ENCODE peak calls at places on chromosomes 2 and 18, in six cellular contexts. F is stomach; Q is NAMALWA; L is progenitor cell of endocrine pancreas; V is stimulated activated naive B cell treated with anti-CD40 and anti-IgM and Interleukin-4, amounts not matched to agents 10 μg/mL and 1 μg/mL and 100 μg/mL, for 72 hours; H is effector memory CD4-positive, alpha-beta T cell. S is an unnamed sample.

GRCh38 chr18:57466307-57466706 is 31.1 kb downstream of the ONECUT2 start:
- DNase-seq in H (no peak), L (no peak), F (peak), Q (no peak), V (no peak), S (no peak)

GRCh38 chr2:241469746-241470145 is 38.6 kb downstream of the STK25 start:
- DNase-seq in Q (no peak), L (no peak), H (no peak), V (no peak), F (no peak), S (no peak)

GRCh38 chr2:28986429-28986828 is 5.3 kb downstream of the TOGARAM2 start:
- DNase-seq in H (no peak), Q (no peak), L (no peak), F (no peak), V (no peak), S (no peak)

GRCh38 chr18:76256897-76257500 is 238.0 kb downstream of the ZNF516 start:
- DNase-seq in H (no peak), F (no peak), V (no peak), L (no peak), Q (peak), S (peak)

GRCh38 chr2:71043531-71044407 is 24.7 kb upstream of the NAGK start:
- DNase-seq in H (no peak), F (no peak), V (no peak), Q (no peak), L (no peak), S (no peak)

GRCh38 chr2:218075975-218076811 is 7.1 kb downstream of the RUFY4 start:
- DNase-seq in V (no peak), H (no peak), F (no peak), Q (no peak), L (no peak), S (no peak)

GRCh38 chr2:240203842-240204270 is 63.4 kb upstream of the OTOS start:
- DNase-seq in H (no peak), V (no peak), F (no peak), Q (no peak), L (no peak), S (no peak)

GRCh38 chr2:112055833-112056625 is 960 bp downstream of the TMEM87B start:
- DNase-seq in V (no peak), F (peak), Q (peak), H (peak), L (no peak), S (peak)

GRCh38 chr18:26865557-26865956 is at the start of gene AQP4:
- DNase-seq in H (no peak), L (no peak), V (no peak), Q (no peak), F (peak), S (no peak)

GRCh38 chr2:8628870-8629209 is 53.0 kb upstream of the ID2 start:
- DNase-seq in V (no peak), Q (peak), F (no peak), H (no peak), L (no peak), S (no peak)

GRCh38 chr2:239467956-239468490 is 67.2 kb upstream of the HDAC4 start:
- DNase-seq in H (no peak), F (no peak), Q (no peak), L (peak), V (no peak), S (no peak)

GRCh38 chr2:22481507-22482217 is 903.3 kb upstream of the KLHL29 start:
- DNase-seq in H (no peak), V (no peak), Q (no peak), L (no peak), F (no peak), S (no peak)

GRCh38 chr2:12325806-12326205 is 390.9 kb upstream of the TRIB2 start:
- DNase-seq in H (no peak), F (peak), L (no peak), Q (no peak), V (no peak), S (no peak)

GRCh38 chr2:31347788-31348187 is 66.8 kb downstream of the XDH start:
- DNase-seq in Q (no peak), L (no peak), F (no peak), V (no peak), H (no peak), S (no peak)

GRCh38 chr2:46858697-46859080 is 56.9 kb downstream of the MCFD2 start:
- DNase-seq in V (no peak), H (no peak), Q (no peak), L (no peak), F (no peak), S (no peak)

GRCh38 chr2:202373490-202373889 is 2.6 kb upstream of the BMPR2 start:
- DNase-seq in V (no peak), L (no peak), Q (no peak), F (no peak), H (no peak), S (no peak)

GRCh38 chr2:172884336-172884735 is 148.7 kb downstream of the RAPGEF4 start:
- DNase-seq in V (no peak), H (no peak), F (no peak), Q (no peak), L (no peak), S (no peak)

GRCh38 chr2:120823551-120823950 is 87.9 kb downstream of the GLI2 start:
- DNase-seq in Q (no peak), V (no peak), H (no peak), L (no peak), F (no peak), S (no peak)

GRCh38 chr2:13662055-13662454 is 945.3 kb downstream of the TRIB2 start:
- DNase-seq in H (no peak), V (no peak), L (no peak), F (no peak), Q (no peak), S (no peak)

GRCh38 chr18:9803698-9804516 is 81.9 kb upstream of the TXNDC2 start:
- DNase-seq in L (no peak), F (no peak), H (no peak), V (no peak), Q (no peak), S (no peak)

GRCh38 chr2:236720974-236721600 is 151.5 kb downstream of the ACKR3 start:
- DNase-seq in V (no peak), Q (no peak), F (no peak), L (no peak), H (no peak), S (no peak)

GRCh38 chr2:46960618-46961017 is 45.0 kb upstream of the MCFD2 start:
- DNase-seq in V (no peak), F (no peak), Q (peak), H (no peak), L (no peak), S (peak)

GRCh38 chr2:219707496-219708285 is 80.3 kb downstream of the SLC4A3 start:
- DNase-seq in V (no peak), L (no peak), Q (no peak), H (no peak), F (no peak), S (no peak)

GRCh38 chr2:32946314-32947075 is at the start of gene LTBP1:
- DNase-seq in Q (peak), H (peak), V (peak), L (peak), F (peak), S (peak)

GRCh38 chr2:227125506-227125905 is 38.5 kb downstream of the COL4A4 start:
- DNase-seq in F (no peak), Q (no peak), L (no peak), V (no peak), H (no peak), S (no peak)

GRCh38 chr18:75036941-75037516 is 171.9 kb downstream of the PTGR3 start:
- DNase-seq in F (no peak), V (no peak), Q (no peak), H (no peak), L (no peak), S (no peak)

GRCh38 chr18:40624959-40625358 is 1330.1 kb upstream of the PIK3C3 start:
- DNase-seq in V (no peak), Q (no peak), H (no peak), L (no peak), F (no peak), S (no peak)

GRCh38 chr2:206875701-206876100 is 63.6 kb upstream of the CPO start:
- DNase-seq in H (no peak), V (no peak), L (no peak), F (no peak), Q (no peak), S (no peak)

GRCh38 chr2:182283512-182283911 is 143.3 kb downstream of the PDE1A start:
- DNase-seq in V (no peak), H (no peak), Q (no peak), L (no peak), F (no peak), S (no peak)

GRCh38 chr18:48766487-48766886 is 184.3 kb downstream of the SMAD7 start:
- DNase-seq in Q (no peak), V (no peak), H (no peak), L (no peak), F (no peak), S (no peak)

GRCh38 chr2:88066543-88066942 is 1.1 kb upstream of the SMYD1 start:
- DNase-seq in V (no peak), F (no peak), Q (no peak), L (no peak), H (no peak), S (no peak)

S was measured in Karpas-422.